ENCODE peak calls at places on chromosomes 2 and 18, in nine cellular contexts. S is T1000; R is stimulated activated CD8-positive, alpha-beta memory T cell treated with anti-CD3 and anti-CD28 coated beads, Interleukin-15, amount 100 ng/mL, for 24 hours; O is CD8-positive, alpha-beta T cell; Q is stimulated activated CD4-positive, alpha-beta T cell treated with anti-CD3 and anti-CD28 coated beads, Interleukin-4, amount 100 ng/mL, for 1 hour; E is NCI-H774; N is activated CD4-positive, alpha-beta T cell treated with anti-CD3 and anti-CD28 coated beads for 24 hours; G is neural crest cell; J is HFF-Myc. M is an unnamed sample.

GRCh38 chr2:160871096-160871495 is 289.1 kb upstream of the TANK start:
- DNase-seq in R (no peak), J (no peak), G (no peak), Q (no peak), E (no peak), S (no peak), O (no peak), N (no peak), M (peak; percentile 43)

GRCh38 chr2:215828528-215829184 is 184.7 kb downstream of the MREG start:
- DNase-seq in E (peak; percentile 20), N (peak; percentile 4), S (no peak), O (no peak), G (peak; percentile 30), R (no peak), Q (peak; percentile 30), J (peak; percentile 37), M (peak; percentile 56)

GRCh38 chr2:16239296-16239850 is 299.0 kb downstream of the MYCN start:
- DNase-seq in S (no peak), G (no peak), Q (no peak), J (no peak), E (no peak), O (no peak), N (no peak), R (no peak), M (no peak)

GRCh38 chr2:241011751-241012510 is 13.5 kb downstream of the SNED1 start:
- DNase-seq in Q (no peak), E (no peak), J (no peak), O (no peak), N (no peak), S (no peak), R (no peak), G (no peak), M (no peak)

GRCh38 chr2:235961711-235962110 is 206.5 kb downstream of the GBX2 start:
- DNase-seq in O (no peak), S (no peak), G (no peak), N (no peak), Q (no peak), J (no peak), E (no peak), R (no peak), M (no peak)

GRCh38 chr18:24212939-24213338 is 74.1 kb downstream of the CABYR start:
- DNase-seq in S (peak; percentile 36), N (no peak), G (no peak), J (peak; percentile 46), E (no peak), O (no peak), R (no peak), Q (no peak), M (peak; percentile 67)

GRCh38 chr18:74623047-74623816 is 25.6 kb downstream of the ZNF407 start:
- DNase-seq in O (no peak), R (no peak), Q (peak; percentile 13), E (no peak), S (no peak), N (no peak), G (no peak), J (no peak), M (peak; percentile 25)

GRCh38 chr18:60189840-60190239 is 182.7 kb downstream of the MC4R start:
- DNase-seq in E (no peak), R (no peak), G (no peak), S (no peak), J (no peak), N (no peak), Q (no peak), O (no peak), M (no peak)

GRCh38 chr2:101732199-101732598 is 34.7 kb downstream of the MAP4K4 start:
- DNase-seq in S (no peak), O (no peak), R (no peak), E (no peak), Q (no peak), J (no peak), G (no peak), N (no peak), M (no peak)

M was measured in AG10803.